ENCODE peak calls at places on chromosomes 3 and 15, in nine cellular contexts. A is A549, S is testis, P is uterus, W is right lobe of liver, X is HepG2, N is tibial nerve, F is IMR-90, K is heart left ventricle. D is an unnamed sample. For H3K4me1, the result is how much of the 10 kb centered on the place peaks cover.

GRCh38 chr3:144104679-144105078 is 133.1 kb downstream of the DIPK2A start:
- DNase-seq in A (no peak), S (no peak), P (no peak), W (peak), X (no peak), N (no peak), F (no peak), K (no peak), D (no peak)

GRCh38 chr3:53994986-53995385 is 103.3 kb upstream of the SELENOK start:
- DNase-seq in A (no peak), S (peak), P (no peak), W (no peak), X (no peak), N (no peak), F (no peak), K (no peak), D (no peak)

GRCh38 chr15:92914103-92914499 is 14.0 kb downstream of the CHD2 start:
- DNase-seq in A (no peak), S (no peak), P (no peak), W (no peak), X (no peak), N (no peak), F (no peak), K (no peak), D (no peak)

GRCh38 chr3:23938657-23939056 is 6.4 kb upstream of the NR1D2 start:
- DNase-seq in A (no peak), S (no peak), P (no peak), W (no peak), X (no peak), N (no peak), F (no peak), K (no peak), D (no peak)

GRCh38 chr15:68479406-68479805 is 47.4 kb upstream of the ITGA11 start:
- DNase-seq in A (no peak), S (no peak), P (peak), W (no peak), X (no peak), N (no peak), F (peak), K (no peak), D (no peak)

GRCh38 chr3:38165722-38166387 is 518 bp downstream of the OXSR1 start:
- DNase-seq in A (peak), S (peak), P (no peak), W (peak), X (peak), N (peak), F (peak), K (no peak), D (no peak)

GRCh38 chr3:127152676-127153505 is 40.0 kb upstream of the PRR23E start:
- DNase-seq in A (no peak), S (no peak), P (peak), W (peak), X (no peak), N (no peak), F (no peak), K (no peak), D (peak)

GRCh38 chr3:187954486-187955075 is 199.4 kb upstream of the LPP start:
- DNase-seq in A (no peak), S (no peak), P (no peak), W (no peak), X (no peak), N (no peak), F (peak), K (no peak), D (no peak)

GRCh38 chr3:160478338-160478737 is 28.8 kb upstream of the TRIM59 start:
- DNase-seq in A (no peak), S (no peak), P (no peak), W (no peak), X (no peak), N (no peak), F (peak), K (no peak), D (no peak)

GRCh38 chr3:191882289-191882688 is 421.3 kb downstream of the PYDC2 start:
- DNase-seq in A (no peak), S (no peak), P (no peak), W (no peak), X (no peak), N (no peak), F (no peak), K (no peak), D (no peak)

GRCh38 chr15:31390777-31391486 is 64.3 kb downstream of the KLF13 start:
- DNase-seq in A (no peak), S (no peak), P (no peak), W (no peak), X (no peak), N (peak), F (no peak), K (no peak), D (no peak)

GRCh38 chr3:4852780-4853748 is 126.2 kb upstream of the BHLHE40 start:
- DNase-seq in A (no peak), S (no peak), P (no peak), W (no peak), X (no peak), N (no peak), F (no peak), K (no peak), D (no peak)

GRCh38 chr3:125024817-125025216 is 31.0 kb downstream of the HEG1 start:
- DNase-seq in A (no peak), S (no peak), P (no peak), W (no peak), X (no peak), N (peak), F (no peak), K (peak), D (no peak)

DNA sequence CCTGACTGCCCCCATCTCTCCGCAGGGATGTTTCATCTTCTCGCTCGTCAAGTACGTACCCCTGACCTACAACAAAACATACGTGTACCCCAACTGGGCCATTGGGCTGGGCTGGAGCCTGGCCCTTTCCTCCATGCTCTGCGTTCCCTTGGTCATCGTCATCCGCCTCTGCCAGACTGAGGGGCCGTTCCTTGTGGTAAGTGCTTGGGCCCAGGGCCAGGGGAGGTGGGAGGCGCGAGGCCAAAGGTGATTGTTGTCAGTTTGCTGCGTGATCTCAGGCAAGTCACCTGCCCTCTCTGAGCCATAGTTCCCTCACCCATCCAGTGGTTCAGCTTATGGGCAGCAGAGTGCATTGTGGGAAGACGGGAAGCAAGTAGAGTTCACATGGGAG is 58.5 kb downstream of the GRIP2 start:
- DNase-seq in A (no peak), S (no peak), P (no peak), W (peak), X (no peak), N (no peak), F (no peak), K (no peak), D (no peak)
- TF ChIP-seq POLR2A in A (no peak), S (no peak), P (no peak), W (no peak), X (no peak), N (no peak), F (no peak), K (no peak), D (no peak)

GRCh38 chr3:120089089-120089488 is 5.2 kb downstream of the GSK3B start:
- DNase-seq in A (no peak), S (no peak), P (no peak), W (no peak), X (no peak), N (no peak), F (no peak), K (no peak), D (no peak)

GRCh38 chr3:120088622-120089021 is 5.6 kb downstream of the GSK3B start:
- DNase-seq in A (no peak), S (no peak), P (no peak), W (no peak), X (no peak), N (no peak), F (no peak), K (no peak), D (no peak)

GRCh38 chr3:120093119-120093922 is 926 bp downstream of the GSK3B start:
- DNase-seq in A (peak), S (peak), P (no peak), W (no peak), X (no peak), N (peak), F (peak), K (peak), D (no peak)

GRCh38 chr3:120092444-120092843 is 1.8 kb downstream of the GSK3B start:
- DNase-seq in A (no peak), S (no peak), P (no peak), W (no peak), X (no peak), N (no peak), F (no peak), K (no peak), D (no peak)

DNA sequence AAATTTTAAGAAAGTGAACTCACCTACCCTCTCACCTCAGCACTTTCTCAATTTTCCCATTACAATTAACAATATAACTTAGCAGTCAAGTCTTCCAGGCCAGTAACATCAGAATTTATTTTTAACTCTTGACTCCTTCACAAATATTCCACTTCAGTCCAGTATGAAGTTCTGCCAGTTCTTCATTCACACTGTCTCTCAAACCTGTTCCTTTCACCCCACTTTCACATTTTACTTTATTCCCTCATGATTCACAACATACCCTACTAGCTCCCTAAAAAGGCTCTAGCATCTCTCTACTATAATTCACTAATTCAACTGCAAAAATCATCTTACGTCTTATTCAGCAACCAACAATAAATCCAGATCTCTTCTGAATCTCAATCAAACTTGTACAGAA is 3.8 kb downstream of the GSK3B start:
- DNase-seq in A (no peak), S (no peak), P (no peak), W (no peak), X (no peak), N (no peak), F (no peak), K (no peak), D (no peak)
- H3K4me1 ChIP-seq in A (under half), S (under half), P (under half), W (under half), X (under half), N (under half), F (under half), K (under half), D (under half)

GRCh38 chr3:183448369-183449128 is 20.1 kb upstream of the MCF2L2 start:
- DNase-seq in A (no peak), S (no peak), P (no peak), W (no peak), X (no peak), N (no peak), F (no peak), K (no peak), D (no peak)

GRCh38 chr3:183449791-183450190 is 21.4 kb upstream of the MCF2L2 start:
- DNase-seq in A (no peak), S (no peak), P (no peak), W (no peak), X (no peak), N (no peak), F (peak), K (no peak), D (no peak)

GRCh38 chr3:183446838-183447205 is 18.4 kb upstream of the MCF2L2 start:
- DNase-seq in A (no peak), S (no peak), P (no peak), W (no peak), X (no peak), N (no peak), F (no peak), K (no peak), D (no peak)

GRCh38 chr3:183449391-183449790 is 21.0 kb upstream of the MCF2L2 start:
- DNase-seq in A (no peak), S (peak), P (no peak), W (no peak), X (peak), N (no peak), F (peak), K (no peak), D (no peak)

GRCh38 chr3:183447206-183448001 is 19.0 kb upstream of the MCF2L2 start:
- DNase-seq in A (peak), S (peak), P (peak), W (peak), X (peak), N (peak), F (peak), K (peak), D (peak)
- TF ChIP-seq POLR2A in A (peak), S (no peak), P (peak), W (peak), X (peak), N (peak), F (no peak), K (peak), D (no peak)

GRCh38 chr3:52053307-52054304 is 2.8 kb downstream of the DUSP7 start:
- DNase-seq in A (no peak), S (peak), P (peak), W (no peak), X (no peak), N (no peak), F (peak), K (no peak), D (peak)
- H3K4me1 ChIP-seq in A (under half), S (under half), P (under half), W (under half), X (half or more), N (half or more), F (under half), K (half or more), D (half or more)

GRCh38 chr3:58065700-58066167 is 57.5 kb downstream of the FLNB start:
- DNase-seq in A (no peak), S (no peak), P (peak), W (no peak), X (peak), N (no peak), F (no peak), K (no peak), D (no peak)
- TF ChIP-seq POLR2A in A (no peak), S (no peak), P (no peak), W (no peak), X (no peak), N (no peak), F (no peak), K (no peak), D (no peak)

GRCh38 chr3:13073042-13073906 is at the start of gene IQSEC1:
- DNase-seq in A (no peak), S (peak), P (peak), W (no peak), X (no peak), N (no peak), F (peak), K (peak), D (no peak)

GRCh38 chr3:13070622-13071021 is 2.6 kb downstream of the IQSEC1 start:
- DNase-seq in A (no peak), S (no peak), P (no peak), W (no peak), X (no peak), N (no peak), F (no peak), K (no peak), D (no peak)

GRCh38 chr3:13073976-13074375 is 747 bp upstream of the IQSEC1 start:
- DNase-seq in A (no peak), S (no peak), P (no peak), W (no peak), X (no peak), N (no peak), F (no peak), K (no peak), D (no peak)

GRCh38 chr3:13071695-13072094 is 1.5 kb downstream of the IQSEC1 start:
- DNase-seq in A (no peak), S (no peak), P (no peak), W (no peak), X (no peak), N (no peak), F (no peak), K (no peak), D (no peak)

GRCh38 chr3:13072239-13073041 is 789 bp downstream of the IQSEC1 start:
- DNase-seq in A (no peak), S (no peak), P (no peak), W (no peak), X (no peak), N (no peak), F (peak), K (peak), D (no peak)
- H3K4me1 ChIP-seq in A (under half), S (under half), P (under half), W (under half), X (under half), N (under half), F (under half), K (under half), D (under half)

DNA sequence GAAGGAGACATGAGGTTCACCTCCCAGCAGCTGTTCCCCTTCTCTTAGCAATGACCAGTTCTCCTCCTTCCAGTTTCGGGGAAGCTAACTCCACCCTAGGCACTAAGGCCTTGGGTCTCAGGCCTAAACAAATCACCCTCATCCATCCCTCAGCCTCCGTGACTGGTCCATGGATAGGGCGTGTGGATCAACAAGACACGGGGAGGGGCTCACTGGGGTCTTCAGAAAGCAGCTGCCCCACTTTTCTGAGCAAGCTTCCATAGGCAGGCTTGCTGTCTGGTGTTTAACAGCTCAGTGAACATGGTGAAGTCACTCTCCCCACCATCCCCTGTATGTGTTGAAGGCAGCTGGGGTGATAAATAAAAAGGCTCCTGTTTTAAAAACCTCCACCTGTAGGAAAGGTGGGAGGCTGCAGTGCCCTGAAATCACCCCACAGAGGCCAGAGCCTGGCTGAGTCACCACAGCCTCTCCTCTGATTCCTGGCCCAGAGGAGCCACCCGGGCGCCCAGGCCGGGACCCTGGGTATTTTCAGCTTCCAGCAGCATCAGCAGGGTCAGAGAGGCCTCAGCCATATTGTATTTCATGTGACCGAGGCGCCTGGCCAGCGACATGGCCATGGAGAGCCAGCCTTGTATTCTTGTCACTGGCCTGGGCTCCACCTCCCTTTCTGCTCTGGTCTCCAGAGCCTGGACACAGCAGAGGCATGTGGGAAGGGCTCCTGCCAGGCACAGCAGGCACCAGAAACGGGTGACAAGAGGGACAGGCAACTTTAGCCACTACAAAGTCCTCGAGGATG is 60.3 kb upstream of the HERC1 start:
- DNase-seq in A (no peak), S (no peak), P (no peak), W (peak), X (no peak), N (no peak), F (no peak), K (no peak), D (no peak)
- TF ChIP-seq POLR2A in A (no peak), S (no peak), P (no peak), W (no peak), X (no peak), N (no peak), F (no peak), K (no peak), D (no peak)

DNA sequence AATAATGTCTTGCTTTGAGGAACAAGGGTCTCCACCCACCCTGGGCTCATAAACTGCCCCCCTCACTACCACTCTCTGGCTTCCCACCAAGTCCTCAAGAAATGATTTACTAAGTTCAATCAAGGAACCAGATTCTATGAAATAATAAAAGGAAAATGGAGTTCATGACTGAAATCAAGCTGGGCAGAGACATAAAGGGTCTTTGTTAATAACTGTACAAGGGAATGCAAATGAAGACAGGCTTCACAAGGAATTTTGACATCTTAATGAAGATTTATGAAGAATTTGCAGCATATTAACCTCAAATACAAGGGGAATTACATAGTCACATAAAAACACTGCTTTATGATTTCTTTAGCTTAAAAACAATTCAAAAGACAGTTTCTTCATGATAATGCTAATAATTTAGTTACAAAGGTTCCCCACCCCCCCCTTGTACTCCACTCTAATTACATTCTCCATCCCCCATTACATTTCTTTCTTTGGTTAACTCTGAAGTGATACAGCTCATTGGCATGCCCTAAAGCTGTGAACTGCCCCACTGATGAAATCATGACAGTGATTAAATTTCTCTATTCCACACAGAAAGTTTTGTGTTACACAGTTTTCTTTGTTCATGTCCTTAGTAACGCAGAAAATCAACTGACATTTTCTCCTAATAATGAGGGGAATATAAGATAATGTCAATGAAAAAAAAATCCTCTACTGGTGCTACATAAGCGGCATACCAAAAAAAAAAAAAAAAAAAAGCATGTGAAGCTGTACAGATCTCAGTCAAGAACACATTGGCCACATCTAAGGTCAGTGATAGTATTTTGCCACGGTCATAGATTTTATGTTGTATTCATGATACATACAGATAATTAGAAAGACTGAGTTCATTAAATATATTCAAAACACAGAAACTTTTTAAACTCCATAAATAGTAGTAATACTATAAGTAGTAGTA is 54.4 kb downstream of the WWTR1 start:
- DNase-seq in A (peak), S (no peak), P (no peak), W (no peak), X (no peak), N (no peak), F (peak), K (no peak), D (no peak)
- H3K4me1 ChIP-seq in A (half or more), S (under half), P (under half), W (under half), X (half or more), N (half or more), F (under half), K (half or more), D (under half)